ENCODE peak calls at places on chromosome 17, in ten cellular contexts. One of them, this sample, is unnamed.

GRCh38 chr17:61283043-61283442 is 116.6 kb upstream of the TBX2 start:
- DNase-seq in NCI-H187 treated with DMSO at 0.1 percent for 48 hours: no peak
- DNase-seq in stimulated activated CD4-positive, alpha-beta T cell treated with anti-CD3 and anti-CD28 coated beads, Interleukin-4, amount 100 ng/mL, for 24 hours: no peak
- DNase-seq in NAMALWA: no peak
- DNase-seq in AG10803: no peak
- DNase-seq in activated naive CD4-positive, alpha-beta T cell treated with Interleukin-2 at 50 U/mL for 16 hours: no peak
- DNase-seq in SHP77: no peak
- DNase-seq in NCI-H1694: no peak
- DNase-seq in stimulated activated CD8-positive, alpha-beta memory T cell treated with anti-CD3 and anti-CD28 coated beads, Interleukin-4, amount 100 ng/mL, for 1 hour: no peak
- DNase-seq in T-helper 1 cell: no peak
- DNase-seq in this sample: no peak

GRCh38 chr17:59327891-59328290 is 3.6 kb upstream of the YPEL2 start:
- DNase-seq in NCI-H1694: no peak
- DNase-seq in stimulated activated CD8-positive, alpha-beta memory T cell treated with anti-CD3 and anti-CD28 coated beads, Interleukin-4, amount 100 ng/mL, for 1 hour: no peak
- DNase-seq in SHP77: no peak
- DNase-seq in activated naive CD4-positive, alpha-beta T cell treated with Interleukin-2 at 50 U/mL for 16 hours: no peak
- DNase-seq in AG10803: no peak
- DNase-seq in NAMALWA: no peak
- DNase-seq in T-helper 1 cell: no peak
- DNase-seq in NCI-H187 treated with DMSO at 0.1 percent for 48 hours: no peak
- DNase-seq in stimulated activated CD4-positive, alpha-beta T cell treated with anti-CD3 and anti-CD28 coated beads, Interleukin-4, amount 100 ng/mL, for 24 hours: no peak
- DNase-seq in this sample: no peak

GRCh38 chr17:27968206-27968732 is 74.2 kb upstream of the NLK start:
- DNase-seq in stimulated activated CD8-positive, alpha-beta memory T cell treated with anti-CD3 and anti-CD28 coated beads, Interleukin-4, amount 100 ng/mL, for 1 hour: no peak
- DNase-seq in SHP77: no peak
- DNase-seq in NCI-H187 treated with DMSO at 0.1 percent for 48 hours: no peak
- DNase-seq in stimulated activated CD4-positive, alpha-beta T cell treated with anti-CD3 and anti-CD28 coated beads, Interleukin-4, amount 100 ng/mL, for 24 hours: no peak
- DNase-seq in NAMALWA: no peak
- DNase-seq in NCI-H1694: no peak
- DNase-seq in T-helper 1 cell: no peak
- DNase-seq in activated naive CD4-positive, alpha-beta T cell treated with Interleukin-2 at 50 U/mL for 16 hours: no peak
- DNase-seq in AG10803: no peak
- DNase-seq in this sample: no peak

GRCh38 chr17:48014603-48015037 is 23.0 kb downstream of the COPZ2 start:
- DNase-seq in activated naive CD4-positive, alpha-beta T cell treated with Interleukin-2 at 50 U/mL for 16 hours: no peak
- DNase-seq in NCI-H1694: peak
- DNase-seq in NAMALWA: no peak
- DNase-seq in T-helper 1 cell: no peak
- DNase-seq in stimulated activated CD4-positive, alpha-beta T cell treated with anti-CD3 and anti-CD28 coated beads, Interleukin-4, amount 100 ng/mL, for 24 hours: no peak
- DNase-seq in AG10803: no peak
- DNase-seq in NCI-H187 treated with DMSO at 0.1 percent for 48 hours: peak
- DNase-seq in stimulated activated CD8-positive, alpha-beta memory T cell treated with anti-CD3 and anti-CD28 coated beads, Interleukin-4, amount 100 ng/mL, for 1 hour: no peak
- DNase-seq in SHP77: no peak
- DNase-seq in this sample: no peak

GRCh38 chr17:17880577-17881196 is 43.9 kb upstream of the SREBF1 start:
- DNase-seq in NCI-H187 treated with DMSO at 0.1 percent for 48 hours: no peak
- DNase-seq in NCI-H1694: no peak
- DNase-seq in NAMALWA: no peak
- DNase-seq in T-helper 1 cell: no peak
- DNase-seq in stimulated activated CD4-positive, alpha-beta T cell treated with anti-CD3 and anti-CD28 coated beads, Interleukin-4, amount 100 ng/mL, for 24 hours: no peak
- DNase-seq in activated naive CD4-positive, alpha-beta T cell treated with Interleukin-2 at 50 U/mL for 16 hours: no peak
- DNase-seq in AG10803: no peak
- DNase-seq in stimulated activated CD8-positive, alpha-beta memory T cell treated with anti-CD3 and anti-CD28 coated beads, Interleukin-4, amount 100 ng/mL, for 1 hour: no peak
- DNase-seq in SHP77: no peak
- DNase-seq in this sample: no peak

GRCh38 chr17:21001111-21001812 is 41.5 kb downstream of the USP22 start:
- DNase-seq in activated naive CD4-positive, alpha-beta T cell treated with Interleukin-2 at 50 U/mL for 16 hours: no peak
- DNase-seq in AG10803: no peak
- DNase-seq in SHP77: no peak
- DNase-seq in NCI-H1694: peak
- DNase-seq in NAMALWA: no peak
- DNase-seq in T-helper 1 cell: no peak
- DNase-seq in stimulated activated CD4-positive, alpha-beta T cell treated with anti-CD3 and anti-CD28 coated beads, Interleukin-4, amount 100 ng/mL, for 24 hours: no peak
- DNase-seq in NCI-H187 treated with DMSO at 0.1 percent for 48 hours: no peak
- DNase-seq in stimulated activated CD8-positive, alpha-beta memory T cell treated with anti-CD3 and anti-CD28 coated beads, Interleukin-4, amount 100 ng/mL, for 1 hour: no peak
- DNase-seq in this sample: no peak

GRCh38 chr17:10812674-10813073 is 8.8 kb upstream of the TMEM238L start:
- DNase-seq in NAMALWA: no peak
- DNase-seq in NCI-H187 treated with DMSO at 0.1 percent for 48 hours: no peak
- DNase-seq in activated naive CD4-positive, alpha-beta T cell treated with Interleukin-2 at 50 U/mL for 16 hours: no peak
- DNase-seq in SHP77: no peak
- DNase-seq in NCI-H1694: no peak
- DNase-seq in T-helper 1 cell: no peak
- DNase-seq in AG10803: no peak
- DNase-seq in stimulated activated CD4-positive, alpha-beta T cell treated with anti-CD3 and anti-CD28 coated beads, Interleukin-4, amount 100 ng/mL, for 24 hours: no peak
- DNase-seq in stimulated activated CD8-positive, alpha-beta memory T cell treated with anti-CD3 and anti-CD28 coated beads, Interleukin-4, amount 100 ng/mL, for 1 hour: no peak
- DNase-seq in this sample: no peak

GRCh38 chr17:21089145-21089544 is 37.6 kb upstream of the DHRS7B start:
- DNase-seq in NAMALWA: no peak
- DNase-seq in T-helper 1 cell: no peak
- DNase-seq in NCI-H187 treated with DMSO at 0.1 percent for 48 hours: no peak
- DNase-seq in NCI-H1694: no peak
- DNase-seq in stimulated activated CD8-positive, alpha-beta memory T cell treated with anti-CD3 and anti-CD28 coated beads, Interleukin-4, amount 100 ng/mL, for 1 hour: no peak
- DNase-seq in SHP77: no peak
- DNase-seq in activated naive CD4-positive, alpha-beta T cell treated with Interleukin-2 at 50 U/mL for 16 hours: no peak
- DNase-seq in stimulated activated CD4-positive, alpha-beta T cell treated with anti-CD3 and anti-CD28 coated beads, Interleukin-4, amount 100 ng/mL, for 24 hours: no peak
- DNase-seq in AG10803: peak
- DNase-seq in this sample: no peak

GRCh38 chr17:69593716-69594115 is 179.2 kb downstream of the MAP2K6 start:
- DNase-seq in NAMALWA: no peak
- DNase-seq in activated naive CD4-positive, alpha-beta T cell treated with Interleukin-2 at 50 U/mL for 16 hours: no peak
- DNase-seq in T-helper 1 cell: no peak
- DNase-seq in stimulated activated CD8-positive, alpha-beta memory T cell treated with anti-CD3 and anti-CD28 coated beads, Interleukin-4, amount 100 ng/mL, for 1 hour: no peak
- DNase-seq in stimulated activated CD4-positive, alpha-beta T cell treated with anti-CD3 and anti-CD28 coated beads, Interleukin-4, amount 100 ng/mL, for 24 hours: no peak
- DNase-seq in AG10803: peak
- DNase-seq in NCI-H187 treated with DMSO at 0.1 percent for 48 hours: no peak
- DNase-seq in SHP77: no peak
- DNase-seq in NCI-H1694: no peak
- DNase-seq in this sample: no peak

GRCh38 chr17:37147301-37147812 is 198.6 kb downstream of the AATF start:
- DNase-seq in stimulated activated CD8-positive, alpha-beta memory T cell treated with anti-CD3 and anti-CD28 coated beads, Interleukin-4, amount 100 ng/mL, for 1 hour: no peak
- DNase-seq in T-helper 1 cell: no peak
- DNase-seq in activated naive CD4-positive, alpha-beta T cell treated with Interleukin-2 at 50 U/mL for 16 hours: no peak
- DNase-seq in stimulated activated CD4-positive, alpha-beta T cell treated with anti-CD3 and anti-CD28 coated beads, Interleukin-4, amount 100 ng/mL, for 24 hours: no peak
- DNase-seq in NCI-H187 treated with DMSO at 0.1 percent for 48 hours: no peak
- DNase-seq in NCI-H1694: no peak
- DNase-seq in SHP77: no peak
- DNase-seq in AG10803: no peak
- DNase-seq in NAMALWA: peak
- DNase-seq in this sample: no peak

GRCh38 chr17:56908061-56908542 is 5.7 kb downstream of the TRIM25 start:
- DNase-seq in NCI-H187 treated with DMSO at 0.1 percent for 48 hours: no peak
- DNase-seq in T-helper 1 cell: no peak
- DNase-seq in SHP77: no peak
- DNase-seq in stimulated activated CD8-positive, alpha-beta memory T cell treated with anti-CD3 and anti-CD28 coated beads, Interleukin-4, amount 100 ng/mL, for 1 hour: no peak
- DNase-seq in activated naive CD4-positive, alpha-beta T cell treated with Interleukin-2 at 50 U/mL for 16 hours: peak
- DNase-seq in NCI-H1694: no peak
- DNase-seq in AG10803: no peak
- DNase-seq in stimulated activated CD4-positive, alpha-beta T cell treated with anti-CD3 and anti-CD28 coated beads, Interleukin-4, amount 100 ng/mL, for 24 hours: peak
- DNase-seq in NAMALWA: peak
- DNase-seq in this sample: no peak

GRCh38 chr17:82257473-82257872 is 16.0 kb downstream of the CSNK1D start:
- DNase-seq in AG10803: no peak
- DNase-seq in T-helper 1 cell: no peak
- DNase-seq in stimulated activated CD8-positive, alpha-beta memory T cell treated with anti-CD3 and anti-CD28 coated beads, Interleukin-4, amount 100 ng/mL, for 1 hour: no peak
- DNase-seq in SHP77: no peak
- DNase-seq in NCI-H187 treated with DMSO at 0.1 percent for 48 hours: no peak
- DNase-seq in stimulated activated CD4-positive, alpha-beta T cell treated with anti-CD3 and anti-CD28 coated beads, Interleukin-4, amount 100 ng/mL, for 24 hours: peak
- DNase-seq in NAMALWA: peak
- DNase-seq in activated naive CD4-positive, alpha-beta T cell treated with Interleukin-2 at 50 U/mL for 16 hours: peak
- DNase-seq in NCI-H1694: peak
- DNase-seq in this sample: peak

GRCh38 chr17:74260525-74260850 is 13.5 kb upstream of the DNAI2 start:
- DNase-seq in activated naive CD4-positive, alpha-beta T cell treated with Interleukin-2 at 50 U/mL for 16 hours: no peak
- DNase-seq in NCI-H187 treated with DMSO at 0.1 percent for 48 hours: no peak
- DNase-seq in T-helper 1 cell: no peak
- DNase-seq in NAMALWA: no peak
- DNase-seq in stimulated activated CD8-positive, alpha-beta memory T cell treated with anti-CD3 and anti-CD28 coated beads, Interleukin-4, amount 100 ng/mL, for 1 hour: no peak
- DNase-seq in AG10803: no peak
- DNase-seq in stimulated activated CD4-positive, alpha-beta T cell treated with anti-CD3 and anti-CD28 coated beads, Interleukin-4, amount 100 ng/mL, for 24 hours: no peak
- DNase-seq in NCI-H1694: no peak
- DNase-seq in SHP77: no peak
- DNase-seq in this sample: no peak

GRCh38 chr17:74432484-74433391 is 850 bp downstream of the GPRC5C start:
- DNase-seq in T-helper 1 cell: no peak
- DNase-seq in stimulated activated CD8-positive, alpha-beta memory T cell treated with anti-CD3 and anti-CD28 coated beads, Interleukin-4, amount 100 ng/mL, for 1 hour: no peak
- DNase-seq in NCI-H1694: no peak
- DNase-seq in AG10803: no peak
- DNase-seq in NAMALWA: no peak
- DNase-seq in stimulated activated CD4-positive, alpha-beta T cell treated with anti-CD3 and anti-CD28 coated beads, Interleukin-4, amount 100 ng/mL, for 24 hours: no peak
- DNase-seq in SHP77: no peak
- DNase-seq in NCI-H187 treated with DMSO at 0.1 percent for 48 hours: no peak
- DNase-seq in activated naive CD4-positive, alpha-beta T cell treated with Interleukin-2 at 50 U/mL for 16 hours: no peak
- DNase-seq in this sample: no peak

GRCh38 chr17:38628441-38628840 is 22.7 kb upstream of the SRCIN1 start:
- DNase-seq in activated naive CD4-positive, alpha-beta T cell treated with Interleukin-2 at 50 U/mL for 16 hours: no peak
- DNase-seq in T-helper 1 cell: no peak
- DNase-seq in NCI-H1694: no peak
- DNase-seq in SHP77: peak
- DNase-seq in stimulated activated CD4-positive, alpha-beta T cell treated with anti-CD3 and anti-CD28 coated beads, Interleukin-4, amount 100 ng/mL, for 24 hours: no peak
- DNase-seq in stimulated activated CD8-positive, alpha-beta memory T cell treated with anti-CD3 and anti-CD28 coated beads, Interleukin-4, amount 100 ng/mL, for 1 hour: no peak
- DNase-seq in AG10803: peak
- DNase-seq in NAMALWA: peak
- DNase-seq in NCI-H187 treated with DMSO at 0.1 percent for 48 hours: peak
- DNase-seq in this sample: no peak

GRCh38 chr17:40109471-40109824 is 9.1 kb upstream of the NR1D1 start:
- DNase-seq in NAMALWA: peak
- DNase-seq in SHP77: no peak
- DNase-seq in stimulated activated CD8-positive, alpha-beta memory T cell treated with anti-CD3 and anti-CD28 coated beads, Interleukin-4, amount 100 ng/mL, for 1 hour: no peak
- DNase-seq in AG10803: no peak
- DNase-seq in NCI-H1694: peak
- DNase-seq in T-helper 1 cell: no peak
- DNase-seq in stimulated activated CD4-positive, alpha-beta T cell treated with anti-CD3 and anti-CD28 coated beads, Interleukin-4, amount 100 ng/mL, for 24 hours: no peak
- DNase-seq in NCI-H187 treated with DMSO at 0.1 percent for 48 hours: no peak
- DNase-seq in activated naive CD4-positive, alpha-beta T cell treated with Interleukin-2 at 50 U/mL for 16 hours: no peak
- DNase-seq in this sample: no peak

GRCh38 chr17:80477647-80478478 is 1.5 kb upstream of the NPTX1 start:
- DNase-seq in NCI-H187 treated with DMSO at 0.1 percent for 48 hours: no peak
- DNase-seq in T-helper 1 cell: no peak
- DNase-seq in AG10803: peak
- DNase-seq in SHP77: no peak
- DNase-seq in activated naive CD4-positive, alpha-beta T cell treated with Interleukin-2 at 50 U/mL for 16 hours: peak
- DNase-seq in stimulated activated CD4-positive, alpha-beta T cell treated with anti-CD3 and anti-CD28 coated beads, Interleukin-4, amount 100 ng/mL, for 24 hours: peak
- DNase-seq in NCI-H1694: no peak
- DNase-seq in NAMALWA: no peak
- DNase-seq in stimulated activated CD8-positive, alpha-beta memory T cell treated with anti-CD3 and anti-CD28 coated beads, Interleukin-4, amount 100 ng/mL, for 1 hour: no peak
- DNase-seq in this sample: no peak

GRCh38 chr17:3974980-3975379 is 10.7 kb upstream of the ATP2A3 start:
- DNase-seq in stimulated activated CD4-positive, alpha-beta T cell treated with anti-CD3 and anti-CD28 coated beads, Interleukin-4, amount 100 ng/mL, for 24 hours: no peak
- DNase-seq in NAMALWA: no peak
- DNase-seq in SHP77: no peak
- DNase-seq in stimulated activated CD8-positive, alpha-beta memory T cell treated with anti-CD3 and anti-CD28 coated beads, Interleukin-4, amount 100 ng/mL, for 1 hour: no peak
- DNase-seq in activated naive CD4-positive, alpha-beta T cell treated with Interleukin-2 at 50 U/mL for 16 hours: no peak
- DNase-seq in NCI-H187 treated with DMSO at 0.1 percent for 48 hours: no peak
- DNase-seq in NCI-H1694: no peak
- DNase-seq in T-helper 1 cell: no peak
- DNase-seq in AG10803: no peak
- DNase-seq in this sample: no peak

GRCh38 chr17:28252436-28252835 is 66.6 kb upstream of the TMEM97 start:
- DNase-seq in AG10803: peak
- DNase-seq in NCI-H1694: no peak
- DNase-seq in stimulated activated CD4-positive, alpha-beta T cell treated with anti-CD3 and anti-CD28 coated beads, Interleukin-4, amount 100 ng/mL, for 24 hours: no peak
- DNase-seq in T-helper 1 cell: no peak
- DNase-seq in SHP77: no peak
- DNase-seq in NCI-H187 treated with DMSO at 0.1 percent for 48 hours: no peak
- DNase-seq in NAMALWA: no peak
- DNase-seq in activated naive CD4-positive, alpha-beta T cell treated with Interleukin-2 at 50 U/mL for 16 hours: no peak
- DNase-seq in stimulated activated CD8-positive, alpha-beta memory T cell treated with anti-CD3 and anti-CD28 coated beads, Interleukin-4, amount 100 ng/mL, for 1 hour: no peak
- DNase-seq in this sample: no peak

GRCh38 chr17:69779378-69780214 is 295.4 kb upstream of the KCNJ16 start:
- DNase-seq in NCI-H1694: no peak
- DNase-seq in T-helper 1 cell: no peak
- DNase-seq in activated naive CD4-positive, alpha-beta T cell treated with Interleukin-2 at 50 U/mL for 16 hours: no peak
- DNase-seq in stimulated activated CD4-positive, alpha-beta T cell treated with anti-CD3 and anti-CD28 coated beads, Interleukin-4, amount 100 ng/mL, for 24 hours: no peak
- DNase-seq in AG10803: no peak
- DNase-seq in SHP77: no peak
- DNase-seq in NCI-H187 treated with DMSO at 0.1 percent for 48 hours: no peak
- DNase-seq in NAMALWA: no peak
- DNase-seq in stimulated activated CD8-positive, alpha-beta memory T cell treated with anti-CD3 and anti-CD28 coated beads, Interleukin-4, amount 100 ng/mL, for 1 hour: no peak
- DNase-seq in this sample: no peak

GRCh38 chr17:65028537-65028843 is 28.1 kb downstream of the GNA13 start:
- DNase-seq in AG10803: no peak
- DNase-seq in SHP77: no peak
- DNase-seq in activated naive CD4-positive, alpha-beta T cell treated with Interleukin-2 at 50 U/mL for 16 hours: no peak
- DNase-seq in stimulated activated CD8-positive, alpha-beta memory T cell treated with anti-CD3 and anti-CD28 coated beads, Interleukin-4, amount 100 ng/mL, for 1 hour: no peak
- DNase-seq in NCI-H187 treated with DMSO at 0.1 percent for 48 hours: no peak
- DNase-seq in NAMALWA: no peak
- DNase-seq in NCI-H1694: no peak
- DNase-seq in stimulated activated CD4-positive, alpha-beta T cell treated with anti-CD3 and anti-CD28 coated beads, Interleukin-4, amount 100 ng/mL, for 24 hours: no peak
- DNase-seq in T-helper 1 cell: no peak
- DNase-seq in this sample: no peak

GRCh38 chr17:51091635-51092034 is 29.0 kb downstream of the SPAG9 start:
- DNase-seq in stimulated activated CD4-positive, alpha-beta T cell treated with anti-CD3 and anti-CD28 coated beads, Interleukin-4, amount 100 ng/mL, for 24 hours: no peak
- DNase-seq in AG10803: no peak
- DNase-seq in T-helper 1 cell: no peak
- DNase-seq in NAMALWA: no peak
- DNase-seq in activated naive CD4-positive, alpha-beta T cell treated with Interleukin-2 at 50 U/mL for 16 hours: no peak
- DNase-seq in SHP77: no peak
- DNase-seq in NCI-H187 treated with DMSO at 0.1 percent for 48 hours: no peak
- DNase-seq in stimulated activated CD8-positive, alpha-beta memory T cell treated with anti-CD3 and anti-CD28 coated beads, Interleukin-4, amount 100 ng/mL, for 1 hour: no peak
- DNase-seq in NCI-H1694: no peak
- DNase-seq in this sample: no peak

GRCh38 chr17:4715071-4715749 is 4.8 kb downstream of the ARRB2 start:
- DNase-seq in T-helper 1 cell: peak
- DNase-seq in NAMALWA: no peak
- DNase-seq in AG10803: no peak
- DNase-seq in NCI-H1694: no peak
- DNase-seq in stimulated activated CD8-positive, alpha-beta memory T cell treated with anti-CD3 and anti-CD28 coated beads, Interleukin-4, amount 100 ng/mL, for 1 hour: no peak
- DNase-seq in SHP77: no peak
- DNase-seq in NCI-H187 treated with DMSO at 0.1 percent for 48 hours: no peak
- DNase-seq in activated naive CD4-positive, alpha-beta T cell treated with Interleukin-2 at 50 U/mL for 16 hours: peak
- DNase-seq in stimulated activated CD4-positive, alpha-beta T cell treated with anti-CD3 and anti-CD28 coated beads, Interleukin-4, amount 100 ng/mL, for 24 hours: no peak
- DNase-seq in this sample: no peak

GRCh38 chr17:52032454-52032853 is 126.1 kb downstream of the CA10 start:
- DNase-seq in AG10803: no peak
- DNase-seq in stimulated activated CD4-positive, alpha-beta T cell treated with anti-CD3 and anti-CD28 coated beads, Interleukin-4, amount 100 ng/mL, for 24 hours: no peak
- DNase-seq in NCI-H187 treated with DMSO at 0.1 percent for 48 hours: no peak
- DNase-seq in stimulated activated CD8-positive, alpha-beta memory T cell treated with anti-CD3 and anti-CD28 coated beads, Interleukin-4, amount 100 ng/mL, for 1 hour: no peak
- DNase-seq in NAMALWA: no peak
- DNase-seq in NCI-H1694: no peak
- DNase-seq in T-helper 1 cell: no peak
- DNase-seq in SHP77: no peak
- DNase-seq in activated naive CD4-positive, alpha-beta T cell treated with Interleukin-2 at 50 U/mL for 16 hours: no peak
- DNase-seq in this sample: no peak

GRCh38 chr17:11853321-11854151 is 143.7 kb downstream of the ZNF18 start:
- DNase-seq in NCI-H1694: no peak
- DNase-seq in SHP77: no peak
- DNase-seq in stimulated activated CD8-positive, alpha-beta memory T cell treated with anti-CD3 and anti-CD28 coated beads, Interleukin-4, amount 100 ng/mL, for 1 hour: no peak
- DNase-seq in NCI-H187 treated with DMSO at 0.1 percent for 48 hours: no peak
- DNase-seq in activated naive CD4-positive, alpha-beta T cell treated with Interleukin-2 at 50 U/mL for 16 hours: no peak
- DNase-seq in AG10803: no peak
- DNase-seq in NAMALWA: no peak
- DNase-seq in T-helper 1 cell: no peak
- DNase-seq in stimulated activated CD4-positive, alpha-beta T cell treated with anti-CD3 and anti-CD28 coated beads, Interleukin-4, amount 100 ng/mL, for 24 hours: no peak
- DNase-seq in this sample: no peak

GRCh38 chr17:10668771-10669170 is 11.7 kb upstream of the MYH3 start:
- DNase-seq in NAMALWA: no peak
- DNase-seq in NCI-H187 treated with DMSO at 0.1 percent for 48 hours: no peak
- DNase-seq in stimulated activated CD8-positive, alpha-beta memory T cell treated with anti-CD3 and anti-CD28 coated beads, Interleukin-4, amount 100 ng/mL, for 1 hour: no peak
- DNase-seq in AG10803: peak
- DNase-seq in SHP77: no peak
- DNase-seq in stimulated activated CD4-positive, alpha-beta T cell treated with anti-CD3 and anti-CD28 coated beads, Interleukin-4, amount 100 ng/mL, for 24 hours: no peak
- DNase-seq in activated naive CD4-positive, alpha-beta T cell treated with Interleukin-2 at 50 U/mL for 16 hours: no peak
- DNase-seq in NCI-H1694: no peak
- DNase-seq in T-helper 1 cell: no peak
- DNase-seq in this sample: no peak

GRCh38 chr17:67066717-67067116 is 22.4 kb downstream of the CACNG1 start:
- DNase-seq in NCI-H1694: no peak
- DNase-seq in stimulated activated CD4-positive, alpha-beta T cell treated with anti-CD3 and anti-CD28 coated beads, Interleukin-4, amount 100 ng/mL, for 24 hours: no peak
- DNase-seq in SHP77: no peak
- DNase-seq in NAMALWA: no peak
- DNase-seq in activated naive CD4-positive, alpha-beta T cell treated with Interleukin-2 at 50 U/mL for 16 hours: no peak
- DNase-seq in T-helper 1 cell: no peak
- DNase-seq in stimulated activated CD8-positive, alpha-beta memory T cell treated with anti-CD3 and anti-CD28 coated beads, Interleukin-4, amount 100 ng/mL, for 1 hour: no peak
- DNase-seq in AG10803: no peak
- DNase-seq in NCI-H187 treated with DMSO at 0.1 percent for 48 hours: no peak
- DNase-seq in this sample: no peak

GRCh38 chr17:2906907-2907306 is 110.7 kb downstream of the RAP1GAP2 start:
- DNase-seq in SHP77: no peak
- DNase-seq in T-helper 1 cell: no peak
- DNase-seq in AG10803: no peak
- DNase-seq in stimulated activated CD4-positive, alpha-beta T cell treated with anti-CD3 and anti-CD28 coated beads, Interleukin-4, amount 100 ng/mL, for 24 hours: peak
- DNase-seq in stimulated activated CD8-positive, alpha-beta memory T cell treated with anti-CD3 and anti-CD28 coated beads, Interleukin-4, amount 100 ng/mL, for 1 hour: no peak
- DNase-seq in NCI-H187 treated with DMSO at 0.1 percent for 48 hours: no peak
- DNase-seq in NAMALWA: peak
- DNase-seq in activated naive CD4-positive, alpha-beta T cell treated with Interleukin-2 at 50 U/mL for 16 hours: peak
- DNase-seq in NCI-H1694: no peak
- DNase-seq in this sample: no peak